ENCODE peak calls at places on chromosomes 7 and 10, in nine cellular contexts. L is activated CD8-positive, alpha-beta memory T cell treated with anti-CD3 and anti-CD28 coated beads, Interleukin-2, amount 50 U/mL, for 48 hours; B is amygdala; Z is T-helper 2 cell; N is M059J; Q is NCI-H774; I is activated CD4-positive, CD25-positive, alpha-beta regulatory T cell treated with anti-CD3 and anti-CD28 coated beads, Interleukin-2, amount 50 U/mL, for 72 hours; G is psoas muscle; P is upper lobe of right lung. A is an unnamed sample.

GRCh38 chr7:92621026-92621540 is 30.9 kb upstream of the FAM133B start:
- DNase-seq in P (no peak), N (peak; percentile 95), Q (peak; percentile 49), L (peak; percentile 68), Z (peak; percentile 59), I (peak; percentile 69), B (no peak), G (peak; percentile 27), A (no peak)

GRCh38 chr10:62095341-62096071 is 173.1 kb downstream of the RTKN2 start:
- DNase-seq in Q (no peak), N (peak; percentile 36), Z (no peak), P (no peak), I (no peak), L (no peak), G (no peak), B (no peak), A (no peak)

GRCh38 chr10:1938317-1938716 is 201.0 kb upstream of the ADARB2 start:
- DNase-seq in I (no peak), Q (no peak), G (no peak), Z (no peak), B (no peak), L (no peak), N (no peak), P (no peak), A (no peak)

GRCh38 chr10:97931041-97931440 is 81.4 kb downstream of the GOLGA7B start:
- DNase-seq in N (no peak), I (no peak), G (no peak), Z (no peak), L (no peak), Q (no peak), P (no peak), B (no peak), A (no peak)

GRCh38 chr7:138979988-138980574 is 1.1 kb downstream of the KIAA1549 start:
- DNase-seq in I (no peak), L (no peak), N (peak; percentile 7), G (no peak), B (no peak), Z (no peak), P (no peak), Q (no peak), A (no peak)

GRCh38 chr7:111919690-111920179 is 286.5 kb downstream of the DOCK4 start:
- DNase-seq in Z (no peak), P (no peak), N (peak; percentile 93), Q (no peak), B (no peak), I (no peak), G (no peak), L (no peak), A (no peak)

GRCh38 chr7:116530107-116530820 is 5.4 kb downstream of the CAV1 start:
- DNase-seq in Z (no peak), P (no peak), I (no peak), Q (no peak), N (no peak), B (no peak), G (no peak), L (no peak), A (no peak)

GRCh38 chr7:132390705-132391104 is 185.6 kb downstream of the PLXNA4 start:
- DNase-seq in I (no peak), G (no peak), B (no peak), Z (no peak), P (no peak), N (peak; percentile 88), Q (no peak), L (no peak), A (no peak)

GRCh38 chr7:4204530-4205165 is 477.4 kb upstream of the FOXK1 start:
- DNase-seq in Z (peak; percentile 43), P (no peak), B (no peak), G (no peak), L (no peak), Q (no peak), N (no peak), I (no peak), A (no peak)

GRCh38 chr7:104814671-104815400 is 199.2 kb upstream of the KMT2E start:
- DNase-seq in I (no peak), N (no peak), Z (no peak), G (no peak), L (no peak), B (no peak), P (no peak), Q (no peak), A (no peak)

GRCh38 chr10:76550806-76551205 is 1086.8 kb downstream of the KCNMA1 start:
- DNase-seq in I (no peak), N (peak; percentile 71), L (no peak), B (no peak), P (no peak), G (no peak), Q (no peak), Z (no peak), A (no peak)

GRCh38 chr7:120714945-120715344 is 143.0 kb downstream of the TSPAN12 start:
- DNase-seq in N (no peak), G (no peak), P (no peak), Q (no peak), B (no peak), Z (no peak), L (no peak), I (no peak), A (no peak)

GRCh38 chr7:128446306-128446705 is 9.4 kb upstream of the HILPDA start:
- DNase-seq in Q (no peak), Z (no peak), G (no peak), N (no peak), L (peak; percentile 52), P (no peak), B (no peak), I (no peak), A (no peak)

GRCh38 chr7:6375346-6376101 is 72.2 kb downstream of the DAGLB start:
- DNase-seq in P (no peak), I (peak; percentile 33), Q (no peak), Z (peak; percentile 39), L (no peak), N (peak; percentile 20), G (peak; percentile 24), B (no peak), A (no peak)